ENCODE peak calls at places on chromosome 21, in six cellular contexts. W is Peyer's patch, V is fibroblast of lung, O is BJ, U is Panc1, Y is tibial nerve. E is an unnamed sample.
A peak's percentile ranks its signal among the peaks of the same experiment; 100 is the strongest.

GRCh38 chr21:25370311-25370744 is 237.0 kb downstream of the MRPL39 start:
- DNase-seq in V (peak; percentile 99), W (no peak), Y (no peak), U (peak; percentile 57), O (no peak), E (no peak)

GRCh38 chr21:28308516-28308915 is 684.2 kb downstream of the LTN1 start:
- DNase-seq in V (peak; percentile 53), U (no peak), Y (no peak), O (no peak), W (no peak), E (no peak)

GRCh38 chr21:31895069-31895851 is 22.4 kb downstream of the HUNK start:
- DNase-seq in W (no peak), Y (no peak), V (peak; percentile 19), O (no peak), U (no peak), E (no peak)

GRCh38 chr21:26849428-26850115 is 4.4 kb upstream of the ADAMTS1 start:
- DNase-seq in V (peak; percentile 52), O (no peak), W (no peak), U (no peak), Y (peak; percentile 60), E (no peak)

GRCh38 chr21:23162213-23162946 is 2164.2 kb downstream of the NCAM2 start:
- DNase-seq in V (no peak), W (no peak), O (no peak), Y (no peak), U (peak; percentile 55), E (no peak)

GRCh38 chr21:43803558-43804300 is 14.4 kb downstream of the RRP1 start:
- DNase-seq in O (no peak), W (no peak), Y (no peak), V (no peak), U (no peak), E (peak; percentile 77)

GRCh38 chr21:25496825-25497482 is 110.3 kb downstream of the MRPL39 start:
- DNase-seq in U (no peak), W (no peak), Y (no peak), V (peak; percentile 55), O (no peak), E (no peak)

GRCh38 chr21:14886001-14886400 is 178.8 kb downstream of the NRIP1 start:
- DNase-seq in O (no peak), U (no peak), Y (no peak), W (no peak), V (no peak), E (no peak)

GRCh38 chr21:15732290-15732995 is 2.7 kb downstream of the USP25 start:
- DNase-seq in Y (peak; percentile 22), U (no peak), W (no peak), O (no peak), V (peak; percentile 51), E (no peak)

GRCh38 chr21:15849161-15849560 is 119.4 kb downstream of the USP25 start:
- DNase-seq in W (no peak), O (no peak), U (no peak), V (no peak), Y (no peak), E (no peak)

GRCh38 chr21:25639167-25639921 is at the start of gene JAM2:
- DNase-seq in W (peak; percentile 50), Y (peak; percentile 39), O (no peak), V (peak; percentile 39), U (no peak), E (peak; percentile 39)

GRCh38 chr21:20882462-20883415 is 115.5 kb upstream of the NCAM2 start:
- DNase-seq in U (peak; percentile 8), W (no peak), O (no peak), Y (peak; percentile 46), V (peak; percentile 2), E (no peak)

GRCh38 chr21:18058731-18059398 is 185.8 kb upstream of the CHODL start:
- DNase-seq in W (no peak), Y (no peak), U (no peak), O (no peak), V (no peak), E (no peak)

GRCh38 chr21:19553930-19554615 is 1150.5 kb upstream of the TMPRSS15 start:
- DNase-seq in V (no peak), W (no peak), U (no peak), O (no peak), Y (no peak), E (no peak)

GRCh38 chr21:30981403-30981802 is 56.9 kb downstream of the KRTAP19-8 start:
- DNase-seq in Y (no peak), O (no peak), V (no peak), W (no peak), U (no peak), E (no peak)

GRCh38 chr21:16070207-16070651 is 340.4 kb downstream of the USP25 start:
- DNase-seq in O (no peak), V (peak; percentile 85), W (no peak), U (no peak), Y (no peak), E (no peak)

GRCh38 chr21:29155118-29155932 is 24.9 kb downstream of the MAP3K7CL start:
- DNase-seq in V (peak; percentile 95), W (peak; percentile 46), O (no peak), U (no peak), Y (peak; percentile 36), E (peak; percentile 69)

GRCh38 chr21:38914531-38915385 is 109.0 kb downstream of the ETS2 start:
- DNase-seq in U (no peak), O (no peak), V (peak; percentile 50), W (peak; percentile 78), Y (no peak), E (no peak)

GRCh38 chr21:29360799-29361765 is 62.4 kb downstream of the BACH1 start:
- DNase-seq in O (no peak), W (no peak), V (no peak), U (no peak), Y (no peak), E (no peak)

GRCh38 chr21:15768853-15769252 is 39.1 kb downstream of the USP25 start:
- DNase-seq in W (no peak), V (no peak), U (no peak), Y (no peak), O (no peak), E (no peak)

GRCh38 chr21:45998276-45998701 is 16.7 kb downstream of the COL6A1 start:
- DNase-seq in Y (no peak), O (no peak), W (peak; percentile 27), V (no peak), U (no peak), E (peak; percentile 17)

GRCh38 chr21:43959231-43960041 is 52.7 kb upstream of the TRAPPC10 start:
- DNase-seq in U (no peak), O (no peak), Y (no peak), V (no peak), W (no peak), E (no peak)

GRCh38 chr21:30446969-30447368 is 6.9 kb downstream of the KRTAP15-1 start:
- DNase-seq in W (no peak), V (no peak), U (no peak), Y (no peak), O (no peak), E (no peak)

GRCh38 chr21:25925936-25926335 is 191.2 kb downstream of the GABPA start:
- DNase-seq in Y (no peak), O (no peak), V (peak; percentile 61), U (peak; percentile 20), W (no peak), E (no peak)

GRCh38 chr21:31184462-31184861 is 146.2 kb upstream of the KRTAP19-8 start:
- DNase-seq in W (no peak), O (no peak), V (no peak), Y (no peak), U (no peak), E (no peak)

GRCh38 chr21:33244781-33245105 is 15.0 kb downstream of the IFNAR2 start:
- DNase-seq in Y (no peak), O (no peak), W (no peak), U (no peak), V (no peak), E (no peak)
- H3K36me3 ChIP-seq in Y (peaks cover 12% of the 10 kb centered on the region), O (peaks cover 16% of the 10 kb centered on the region), W (peaks cover 45% of the 10 kb centered on the region), U (peaks cover 12% of the 10 kb centered on the region), V (peaks cover 7% of the 10 kb centered on the region), E (no peaks in the 10 kb centered on the region)

GRCh38 chr21:42280356-42281195 is 34.6 kb downstream of the TFF3 start:
- DNase-seq in O (no peak), V (no peak), Y (no peak), W (no peak), U (no peak), E (no peak)

GRCh38 chr21:42281196-42281680 is 34.0 kb downstream of the TFF3 start:
- DNase-seq in W (no peak), V (no peak), Y (no peak), O (no peak), U (no peak), E (peak; percentile 71)

GRCh38 chr21:42279888-42280287 is 35.3 kb downstream of the TFF3 start:
- DNase-seq in U (no peak), O (no peak), Y (no peak), V (no peak), W (no peak), E (peak; percentile 68)

GRCh38 chr21:42282715-42283114 is 32.5 kb downstream of the TFF3 start:
- DNase-seq in Y (no peak), O (no peak), W (no peak), V (no peak), U (no peak), E (peak; percentile 39)

GRCh38 chr21:42282021-42282420 is 33.2 kb downstream of the TFF3 start:
- DNase-seq in U (no peak), W (no peak), O (no peak), V (no peak), Y (no peak), E (peak; percentile 67)
- H3K36me3 ChIP-seq in U (no peaks in the 10 kb centered on the region), W (peaks cover 55% of the 10 kb centered on the region), O (no peaks in the 10 kb centered on the region), V (no peaks in the 10 kb centered on the region), Y (no peaks in the 10 kb centered on the region), E (peaks cover 57% of the 10 kb centered on the region)

DNA sequence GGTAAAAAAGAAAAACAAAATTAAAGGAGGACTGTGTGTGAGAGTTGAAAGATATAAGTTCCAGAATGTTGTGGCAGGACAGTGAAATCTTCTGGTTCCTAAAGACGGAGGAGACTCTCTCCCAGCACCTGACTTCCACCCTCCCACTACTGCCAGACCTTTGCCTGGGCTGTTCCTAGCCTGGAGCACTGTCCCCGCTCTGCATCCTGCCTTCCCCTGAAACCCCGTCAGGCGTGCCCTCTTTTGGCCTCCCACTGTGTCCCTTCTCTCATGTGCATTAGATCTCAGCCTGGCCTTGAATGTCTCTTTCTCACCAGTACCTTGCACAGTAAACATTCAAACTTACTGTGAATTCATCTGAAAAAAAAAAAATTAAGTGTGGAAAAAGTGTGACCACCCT is 74.1 kb downstream of the VPS26C start:
- DNase-seq in W (no peak), O (no peak), V (no peak), Y (no peak), U (no peak), E (no peak)
- H3K36me3 ChIP-seq in W (peaks cover 44% of the 10 kb centered on the region), O (peaks cover 11% of the 10 kb centered on the region), V (peaks cover 7% of the 10 kb centered on the region), Y (no peaks in the 10 kb centered on the region), U (no peaks in the 10 kb centered on the region), E (no peaks in the 10 kb centered on the region)

DNA sequence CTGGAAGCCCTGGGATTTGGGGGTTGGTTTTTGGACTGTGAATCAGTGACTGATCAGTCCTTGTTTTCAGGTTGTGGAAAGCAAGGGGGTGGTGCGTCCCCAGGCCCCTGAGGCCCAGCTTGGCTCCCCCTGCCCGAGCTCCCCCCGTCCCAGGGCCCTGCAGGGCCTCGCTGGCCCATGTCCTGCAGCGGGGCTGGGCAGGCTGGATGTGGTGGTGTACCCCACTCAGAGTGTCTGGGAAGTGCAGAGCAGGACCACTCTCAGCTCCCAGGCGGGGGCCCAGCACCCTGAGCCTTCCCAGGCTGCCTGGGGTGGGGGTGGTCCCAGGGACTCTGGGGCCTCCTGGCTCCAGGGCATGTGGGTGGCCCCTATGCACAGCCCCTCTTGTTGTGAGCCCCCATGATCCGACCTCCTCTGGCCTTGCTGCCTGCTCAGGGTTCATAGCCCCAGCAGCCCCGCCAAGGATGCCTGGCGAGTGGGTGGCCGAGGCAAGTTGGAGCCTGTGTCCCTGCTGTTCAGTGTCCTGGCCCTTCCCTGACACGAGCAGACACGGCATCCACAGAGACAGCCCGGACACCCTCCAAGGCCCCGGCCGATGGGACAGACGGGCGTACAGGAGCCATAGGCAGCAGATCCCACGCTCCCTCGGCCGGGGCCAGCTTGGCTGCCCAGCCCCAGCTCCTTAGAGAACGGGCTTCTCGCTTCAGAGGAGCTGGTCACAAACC is 37.9 kb downstream of the SLX9 start:
- DNase-seq in O (no peak), V (no peak), U (no peak), Y (no peak), W (no peak), E (peak; percentile 53)
- H3K36me3 ChIP-seq in O (peaks cover 3% of the 10 kb centered on the region), V (peaks cover 2% of the 10 kb centered on the region), U (no peaks in the 10 kb centered on the region), Y (no peaks in the 10 kb centered on the region), W (peaks cover 18% of the 10 kb centered on the region), E (no peaks in the 10 kb centered on the region)

E was measured in left lung.